ENCODE peak calls at places on chromosomes 3 and 15, in ten cellular contexts. Q is WTC11; P is NCI-H1092 treated with DMSO at 0.1 percent for 48 hours; D is activated T-cell treated with anti-CD3 and anti-CD28 coated beads for 48 hours; C is AG10803; U is epithelial cell of esophagus; Z is LHCN-M2; T is neural progenitor cell; K is activated CD4-positive, alpha-beta T cell treated with anti-CD3 and anti-CD28 coated beads for 24 hours; O is choroid plexus epithelial cell. A is an unnamed sample.

GRCh38 chr15:25707656-25708365 is 155.3 kb downstream of the ATP10A start:
- DNase-seq in D (no peak), Z (no peak), P (no peak), T (no peak), Q (no peak), O (no peak), C (no peak), U (no peak), K (no peak), A (peak)

GRCh38 chr3:152835311-152836102 is 576 bp downstream of the P2RY1 start:
- DNase-seq in P (no peak), O (peak), K (peak), T (peak), Z (peak), U (peak), Q (peak), D (peak), C (peak), A (peak)

GRCh38 chr15:94910166-94910565 is 678.8 kb downstream of the MCTP2 start:
- DNase-seq in T (no peak), C (no peak), O (peak), P (no peak), K (no peak), Z (no peak), U (peak), D (no peak), Q (no peak), A (no peak)

GRCh38 chr15:51341366-51342248 is at the start of gene GLDN:
- DNase-seq in C (peak), O (peak), Q (peak), T (peak), K (no peak), Z (no peak), D (no peak), P (peak), U (peak), A (peak)

GRCh38 chr3:110813541-110813940 is 258.1 kb upstream of the NECTIN3 start:
- DNase-seq in P (no peak), C (no peak), T (no peak), U (peak), Q (no peak), O (no peak), K (no peak), D (no peak), Z (no peak), A (no peak)

GRCh38 chr3:39870706-39871105 is 61.3 kb downstream of the MYRIP start:
- DNase-seq in C (no peak), U (peak), O (no peak), D (no peak), T (no peak), P (no peak), Z (no peak), Q (no peak), K (no peak), A (no peak)

GRCh38 chr3:32840086-32840841 is 22.5 kb downstream of the TRIM71 start:
- DNase-seq in C (no peak), O (no peak), Z (no peak), K (no peak), U (no peak), D (no peak), T (peak), Q (peak), P (no peak), A (peak)

GRCh38 chr3:194383276-194383940 is 13.9 kb upstream of the LRRC15 start:
- DNase-seq in Z (no peak), C (no peak), K (no peak), U (no peak), Q (no peak), P (no peak), O (no peak), T (peak), D (no peak), A (no peak)

GRCh38 chr3:150062492-150062891 is 91.8 kb upstream of the PFN2 start:
- DNase-seq in Q (no peak), O (peak), Z (peak), C (peak), T (peak), K (no peak), P (no peak), D (no peak), U (peak), A (no peak)

GRCh38 chr15:39472661-39473657 is 107.9 kb upstream of the THBS1 start:
- DNase-seq in P (no peak), T (no peak), Z (no peak), O (peak), D (no peak), K (no peak), Q (no peak), C (peak), U (no peak), A (no peak)

GRCh38 chr15:74322558-74323180 is 44.8 kb downstream of the CYP11A1 start:
- DNase-seq in C (peak), K (peak), T (peak), Z (peak), U (peak), D (peak), Q (peak), P (peak), O (peak), A (peak)

GRCh38 chr3:37145607-37146006 is 28.8 kb downstream of the LRRFIP2 start:
- DNase-seq in T (no peak), C (peak), K (no peak), D (no peak), U (no peak), Z (no peak), O (peak), P (no peak), Q (no peak), A (no peak)

GRCh38 chr3:64998317-64998716 is 310.5 kb upstream of the ADAMTS9 start:
- DNase-seq in K (no peak), T (no peak), P (no peak), O (no peak), U (peak), C (no peak), D (no peak), Z (no peak), Q (no peak), A (no peak)

GRCh38 chr3:51682079-51682478 is 11.0 kb downstream of the TEX264 start:
- DNase-seq in P (peak), Z (peak), C (peak), K (peak), U (peak), Q (peak), O (peak), T (peak), D (peak), A (peak)

GRCh38 chr15:41337631-41338522 is 5.2 kb downstream of the NUSAP1 start:
- DNase-seq in C (no peak), T (no peak), Q (no peak), U (peak), Z (peak), D (no peak), P (no peak), O (no peak), K (no peak), A (no peak)

GRCh38 chr3:66036586-66037061 is 2.1 kb downstream of the MAGI1 start:
- DNase-seq in U (no peak), D (no peak), P (no peak), O (peak), K (no peak), Q (peak), Z (no peak), C (no peak), T (peak), A (peak)

GRCh38 chr15:74175271-74176191 is 2.0 kb downstream of the ISLR start:
- DNase-seq in Z (no peak), P (no peak), Q (peak), O (no peak), K (no peak), U (no peak), D (no peak), T (no peak), C (no peak), A (no peak)

GRCh38 chr3:177111541-177111949 is 85.7 kb downstream of the TBL1XR1 start:
- DNase-seq in C (no peak), D (no peak), O (no peak), P (no peak), T (peak), K (no peak), Q (no peak), Z (no peak), U (peak), A (no peak)

GRCh38 chr15:67025719-67026118 is 39.7 kb upstream of the SMAD3 start:
- DNase-seq in P (peak), D (no peak), O (peak), Q (no peak), T (no peak), U (no peak), Z (peak), K (no peak), C (peak), A (no peak)

GRCh38 chr3:1103525-1103924 is 10.7 kb downstream of the CNTN6 start:
- DNase-seq in O (peak), Q (no peak), U (no peak), D (no peak), C (no peak), K (no peak), P (no peak), Z (no peak), T (no peak), A (peak)

GRCh38 chr15:44468713-44469385 is 41.4 kb downstream of the CTDSPL2 start:
- DNase-seq in Z (peak), D (no peak), P (no peak), T (no peak), C (peak), K (no peak), U (peak), Q (no peak), O (peak), A (no peak)

GRCh38 chr3:49417516-49418120 is 4.7 kb downstream of the AMT start:
- DNase-seq in Z (no peak), Q (no peak), P (no peak), K (no peak), D (no peak), T (no peak), O (no peak), C (no peak), U (no peak), A (peak)

GRCh38 chr3:161096771-161097367 is 8.3 kb downstream of the B3GALNT1 start:
- DNase-seq in Q (peak), C (no peak), O (peak), K (no peak), U (peak), P (peak), T (peak), D (no peak), Z (no peak), A (peak)

GRCh38 chr3:133277813-133278212 is 122.0 kb upstream of the BFSP2 start:
- DNase-seq in T (no peak), K (no peak), D (no peak), C (peak), Z (peak), U (peak), Q (no peak), P (no peak), O (peak), A (no peak)

GRCh38 chr3:40464339-40465110 is 7.4 kb downstream of the RPL14 start:
- DNase-seq in U (no peak), Q (no peak), T (no peak), K (no peak), O (no peak), P (no peak), D (no peak), Z (no peak), C (no peak), A (no peak)